ENCODE peak calls at places on chromosomes 5 and 9, in four cellular contexts. One of them, this sample, is unnamed.

GRCh38 chr5:104598285-104598684 is 1035.7 kb upstream of the NUDT12 start:
- DNase-seq in Calu3: no peak
- DNase-seq in NCI-H1417: no peak
- DNase-seq in T-helper 9 cell: no peak
- DNase-seq in this sample: no peak

GRCh38 chr5:142441638-142442037 is 116.8 kb upstream of the SPRY4 start:
- DNase-seq in Calu3: no peak
- DNase-seq in NCI-H1417: no peak
- DNase-seq in T-helper 9 cell: no peak
- DNase-seq in this sample: no peak

GRCh38 chr9:79705704-79706103 is 133.9 kb downstream of the TLE4 start:
- DNase-seq in Calu3: no peak
- DNase-seq in NCI-H1417: no peak
- DNase-seq in T-helper 9 cell: no peak
- DNase-seq in this sample: no peak

GRCh38 chr9:114804504-114804903 is 1.3 kb downstream of the TNFSF15 start:
- DNase-seq in T-helper 9 cell: no peak
- DNase-seq in Calu3: peak
- DNase-seq in NCI-H1417: no peak
- DNase-seq in this sample: no peak

GRCh38 chr5:27906481-27906880 is 868.1 kb upstream of the CDH9 start:
- DNase-seq in T-helper 9 cell: no peak
- DNase-seq in NCI-H1417: no peak
- DNase-seq in Calu3: no peak
- DNase-seq in this sample: no peak

GRCh38 chr9:35906923-35907699 is 1.1 kb downstream of the HRCT1 start:
- DNase-seq in Calu3: peak
- DNase-seq in NCI-H1417: no peak
- DNase-seq in T-helper 9 cell: no peak
- DNase-seq in this sample: no peak

GRCh38 chr5:144284931-144285330 is 114.3 kb downstream of the KCTD16 start:
- DNase-seq in Calu3: no peak
- DNase-seq in NCI-H1417: no peak
- DNase-seq in T-helper 9 cell: no peak
- DNase-seq in this sample: no peak

GRCh38 chr5:143182901-143183820 is 220.3 kb downstream of the NR3C1 start:
- DNase-seq in Calu3: no peak
- DNase-seq in NCI-H1417: no peak
- DNase-seq in T-helper 9 cell: peak
- DNase-seq in this sample: peak

GRCh38 chr5:39437469-39437868 is 12.7 kb upstream of the DAB2 start:
- DNase-seq in Calu3: no peak
- DNase-seq in NCI-H1417: no peak
- DNase-seq in T-helper 9 cell: no peak
- DNase-seq in this sample: no peak

GRCh38 chr5:134125195-134126015 is 10.9 kb downstream of the TCF7 start:
- DNase-seq in NCI-H1417: no peak
- DNase-seq in Calu3: peak
- DNase-seq in T-helper 9 cell: no peak
- DNase-seq in this sample: no peak

GRCh38 chr9:81621785-81622243 is 67.5 kb downstream of the TLE1 start:
- DNase-seq in NCI-H1417: peak
- DNase-seq in Calu3: no peak
- DNase-seq in T-helper 9 cell: no peak
- DNase-seq in this sample: no peak

GRCh38 chr5:5244581-5244980 is 104.5 kb downstream of the ADAMTS16 start:
- DNase-seq in T-helper 9 cell: no peak
- DNase-seq in NCI-H1417: no peak
- DNase-seq in Calu3: no peak
- DNase-seq in this sample: no peak